ENCODE peak calls at places on chromosomes 7 and 10, in ten cellular contexts. E, J, B, O, P, X, R, G, H and V are unnamed samples.
A peak's percentile ranks its signal among the peaks of the same experiment; 100 is the strongest.

GRCh38 chr7:37971491-37971890 is 51.1 kb downstream of the EPDR1 start:
- DNase-seq in E (no peak), J (no peak), B (no peak), O (no peak), P (no peak), X (no peak), R (no peak), G (no peak), H (no peak), V (no peak)

GRCh38 chr7:30468791-30469190 is 9.8 kb downstream of the NOD1 start:
- DNase-seq in E (peak; percentile 51), J (no peak), B (no peak), O (no peak), P (peak; percentile 57), X (no peak), R (no peak), G (no peak), H (no peak), V (no peak)

GRCh38 chr7:55063633-55064032 is 44.8 kb downstream of the EGFR start:
- DNase-seq in E (peak; percentile 64), J (peak; percentile 61), B (peak; percentile 59), O (no peak), P (no peak), X (no peak), R (no peak), G (no peak), H (peak; percentile 4), V (no peak)

GRCh38 chr10:13003004-13003403 is 1.5 kb upstream of the CCDC3 start:
- DNase-seq in E (peak; percentile 34), J (peak; percentile 41), B (no peak), O (no peak), P (no peak), X (no peak), R (no peak), G (no peak), H (no peak), V (no peak)

GRCh38 chr7:28638914-28639313 is 226.6 kb downstream of the CREB5 start:
- DNase-seq in E (no peak), J (no peak), B (no peak), O (no peak), P (no peak), X (no peak), R (no peak), G (no peak), H (no peak), V (no peak)

GRCh38 chr10:91088300-91089140 is 131.9 kb upstream of the PCGF5 start:
- DNase-seq in E (peak; percentile 43), J (no peak), B (peak; percentile 12), O (peak; percentile 30), P (no peak), X (no peak), R (no peak), G (peak; percentile 14), H (peak; percentile 49), V (no peak)

GRCh38 chr10:18157909-18158308 is 17.7 kb downstream of the CACNB2 start:
- DNase-seq in E (peak; percentile 86), J (peak; percentile 73), B (peak; percentile 57), O (no peak), P (no peak), X (no peak), R (no peak), G (no peak), H (no peak), V (no peak)

GRCh38 chr10:28805390-28805789 is 128.1 kb downstream of the BAMBI start:
- DNase-seq in E (no peak), J (no peak), B (no peak), O (no peak), P (no peak), X (no peak), R (no peak), G (no peak), H (no peak), V (no peak)

GRCh38 chr10:29712108-29712507 is 77.3 kb upstream of the SVIL start:
- DNase-seq in E (no peak), J (no peak), B (no peak), O (peak; percentile 54), P (no peak), X (no peak), R (no peak), G (peak; percentile 83), H (peak; percentile 74), V (no peak)

GRCh38 chr7:86013662-86014061 is 630.0 kb upstream of the GRM3 start:
- DNase-seq in E (no peak), J (no peak), B (no peak), O (no peak), P (no peak), X (no peak), R (no peak), G (no peak), H (no peak), V (no peak)

DNA sequence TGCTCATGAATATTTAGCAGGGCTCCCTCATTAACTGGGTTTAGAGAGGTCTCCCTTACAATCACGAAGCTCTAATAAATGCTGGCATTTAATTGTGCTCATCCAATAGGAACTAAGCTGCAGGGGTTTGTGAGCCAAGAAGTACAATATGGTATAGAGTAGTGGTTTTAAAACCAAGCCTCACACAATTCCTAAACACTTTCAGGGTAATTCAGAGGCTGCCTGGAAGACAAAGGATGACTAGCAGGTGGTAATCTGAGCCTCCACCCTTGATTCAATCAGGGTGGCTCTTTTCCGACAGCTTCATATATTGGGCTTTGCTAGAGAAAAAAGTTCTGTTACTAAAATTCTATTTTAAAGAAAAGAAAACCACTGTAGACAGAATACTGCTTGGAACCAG is 103.3 kb downstream of the GPAM start:
- DNase-seq in E (no peak), J (no peak), B (no peak), O (no peak), P (no peak), X (no peak), R (no peak), G (no peak), H (peak; percentile 2), V (no peak)
- H3K4me3 ChIP-seq in E (no peak overlapping the region), J (no peak overlapping the region), B (no peak overlapping the region), O (no peak overlapping the region), P (no peak overlapping the region), X (no peak overlapping the region), R (no peak overlapping the region), G (no peak overlapping the region), H (no peak overlapping the region), V (no peak overlapping the region)

GRCh38 chr10:60976687-60977086 is 32.7 kb upstream of the RHOBTB1 start:
- DNase-seq in E (no peak), J (no peak), B (no peak), O (no peak), P (no peak), X (no peak), R (no peak), G (no peak), H (no peak), V (no peak)

GRCh38 chr10:60977161-60978128 is 33.5 kb upstream of the RHOBTB1 start:
- DNase-seq in E (no peak), J (no peak), B (no peak), O (peak; percentile 74), P (no peak), X (no peak), R (no peak), G (no peak), H (no peak), V (no peak)

GRCh38 chr10:60975716-60976115 is 31.7 kb upstream of the RHOBTB1 start:
- DNase-seq in E (peak; percentile 62), J (no peak), B (no peak), O (no peak), P (no peak), X (no peak), R (no peak), G (no peak), H (no peak), V (no peak)

GRCh38 chr10:60978287-60979115 is 34.5 kb upstream of the RHOBTB1 start:
- DNase-seq in E (peak; percentile 70), J (peak; percentile 4), B (peak; percentile 53), O (peak; percentile 89), P (no peak), X (no peak), R (peak; percentile 32), G (peak; percentile 49), H (no peak), V (no peak)

GRCh38 chr10:60974463-60975149 is 30.6 kb upstream of the RHOBTB1 start:
- DNase-seq in E (peak; percentile 52), J (no peak), B (no peak), O (no peak), P (no peak), X (no peak), R (no peak), G (no peak), H (no peak), V (no peak)
- H3K4me3 ChIP-seq in E (no peak overlapping the region), J (no peak overlapping the region), B (no peak overlapping the region), O (no peak overlapping the region), P (no peak overlapping the region), X (no peak overlapping the region), R (no peak overlapping the region), G (no peak overlapping the region), H (no peak overlapping the region), V (no peak overlapping the region)

DNA sequence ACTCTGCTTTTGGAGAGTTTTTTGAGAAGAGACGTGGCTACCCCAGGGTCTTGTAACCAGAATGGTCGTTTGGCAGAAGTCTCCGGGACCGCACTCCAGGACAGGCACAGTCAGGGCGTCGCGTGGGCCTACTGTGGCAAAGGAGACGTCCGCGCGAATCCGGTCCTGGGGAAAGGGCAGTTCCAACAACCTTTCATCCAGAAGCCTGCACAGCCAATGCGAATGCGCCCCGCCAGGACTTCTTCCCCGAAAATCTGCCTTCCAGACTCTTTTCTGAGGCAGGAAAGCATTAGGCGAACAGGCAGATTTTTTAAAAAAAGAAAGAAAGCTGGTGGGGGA is 2.0 kb downstream of the HPSE2 start:
- DNase-seq in E (no peak), J (no peak), B (no peak), O (no peak), P (no peak), X (no peak), R (no peak), G (no peak), H (no peak), V (no peak)
- H3K4me3 ChIP-seq in E (peak overlapping the region; percentile 66), J (peak overlapping the region; percentile 41), B (peak overlapping the region; percentile 34), O (no peak overlapping the region), P (peak overlapping the region; percentile 4), X (no peak overlapping the region), R (no peak overlapping the region), G (peak overlapping the region; percentile 26), H (peak overlapping the region; percentile 19), V (peak overlapping the region; percentile 17)

GRCh38 chr10:78035025-78035424 is 1.4 kb downstream of the RPS24 start:
- DNase-seq in E (no peak), J (no peak), B (no peak), O (peak; percentile 65), P (no peak), X (no peak), R (no peak), G (no peak), H (no peak), V (no peak)

GRCh38 chr10:78035933-78036583 is 2.4 kb downstream of the RPS24 start:
- DNase-seq in E (no peak), J (no peak), B (no peak), O (no peak), P (no peak), X (no peak), R (no peak), G (no peak), H (no peak), V (no peak)

GRCh38 chr10:78038105-78038504 is 4.4 kb downstream of the RPS24 start:
- DNase-seq in E (peak; percentile 58), J (no peak), B (no peak), O (no peak), P (no peak), X (no peak), R (no peak), G (no peak), H (no peak), V (no peak)

GRCh38 chr10:78033623-78034470 is at the start of gene RPS24:
- DNase-seq in E (peak; percentile 99), J (peak; percentile 93), B (peak; percentile 97), O (peak; percentile 94), P (peak; percentile 96), X (peak; percentile 94), R (peak; percentile 96), G (peak; percentile 98), H (peak; percentile 98), V (peak; percentile 96)

GRCh38 chr10:78035437-78035836 is 1.8 kb downstream of the RPS24 start:
- DNase-seq in E (no peak), J (no peak), B (no peak), O (no peak), P (no peak), X (no peak), R (no peak), G (no peak), H (no peak), V (no peak)
- H3K4me3 ChIP-seq in E (peak overlapping the region; percentile 87), J (peak overlapping the region; percentile 83), B (peak overlapping the region; percentile 100), O (peak overlapping the region; percentile 97), P (no peak overlapping the region), X (no peak overlapping the region), R (no peak overlapping the region), G (peak overlapping the region; percentile 81), H (no peak overlapping the region), V (no peak overlapping the region)